ENCODE peak calls at places on chromosomes 5 and 9, in five cellular contexts. E is activated T-cell treated with anti-CD3 and anti-CD28 coated beads, Interleukin-2, amount 50 U/mL, for 72 hours; K is activated B cell treated with CpG ODN at 0.5 μM for 24 hours; R is stimulated activated naive CD8-positive, alpha-beta T cell treated with anti-CD3 and anti-CD28 coated beads, Interleukin-15, amount 100 ng/mL, for 72 hours; G is activated CD8-positive, alpha-beta T cell treated with anti-CD3 and anti-CD28 coated beads for 36 hours. Z is an unnamed sample.

GRCh38 chr9:128323192-128323730 is 622 bp downstream of the COQ4 start:
- ATAC-seq in K (no peak), E (peak; percentile 22), R (peak; percentile 30), G (peak; percentile 21), Z (peak; percentile 38)

GRCh38 chr5:50702615-50703325 is 36.3 kb downstream of the PARP8 start:
- ATAC-seq in E (no peak), R (no peak), G (peak; percentile 43), K (peak; percentile 45), Z (peak; percentile 25)

GRCh38 chr9:30015073-30015472 is 2369.4 kb upstream of the ACO1 start:
- ATAC-seq in E (no peak), K (no peak), R (no peak), G (no peak), Z (no peak)

GRCh38 chr9:1050125-1050895 is at the start of gene DMRT2:
- ATAC-seq in K (peak; percentile 21), G (peak; percentile 59), R (peak; percentile 79), E (peak; percentile 79), Z (peak; percentile 78)

GRCh38 chr9:137342482-137342881 is 40.4 kb upstream of the NRARP start:
- ATAC-seq in G (no peak), R (no peak), K (no peak), E (no peak), Z (no peak)

GRCh38 chr9:26261503-26262330 is 583.5 kb upstream of the TUSC1 start:
- ATAC-seq in E (no peak), G (no peak), K (no peak), R (no peak), Z (no peak)

GRCh38 chr5:171901764-171902163 is 104.7 kb downstream of the FBXW11 start:
- ATAC-seq in K (no peak), G (no peak), E (no peak), R (no peak), Z (no peak)

GRCh38 chr9:112874006-112874405 is 16.7 kb downstream of the SLC46A2 start:
- ATAC-seq in E (no peak), G (no peak), K (no peak), R (no peak), Z (no peak)

GRCh38 chr5:76245571-76245970 is 157.5 kb upstream of the IQGAP2 start:
- ATAC-seq in E (no peak), R (no peak), G (no peak), K (no peak), Z (no peak)

GRCh38 chr5:166062719-166063118 is 2228.7 kb upstream of the WWC1 start:
- ATAC-seq in G (no peak), K (no peak), E (no peak), R (no peak), Z (no peak)

GRCh38 chr9:114047717-114048116 is 30.4 kb downstream of the AMBP start:
- ATAC-seq in K (no peak), E (no peak), R (no peak), G (no peak), Z (no peak)

GRCh38 chr5:115494570-115495289 is 49.8 kb downstream of the FEM1C start:
- ATAC-seq in E (no peak), K (no peak), G (no peak), R (no peak), Z (peak; percentile 14)

GRCh38 chr9:76562511-76562911 is 103.5 kb downstream of the GCNT1 start:
- ATAC-seq in G (peak; percentile 85), E (peak; percentile 92), R (peak; percentile 72), K (peak; percentile 57), Z (peak; percentile 95)

GRCh38 chr9:95273369-95274051 is 44.0 kb downstream of the FANCC start:
- ATAC-seq in R (peak; percentile 76), G (peak; percentile 51), K (peak; percentile 40), E (peak; percentile 65), Z (no peak)

GRCh38 chr9:72025956-72026355 is 34.5 kb downstream of the C9orf57 start:
- ATAC-seq in R (no peak), K (no peak), E (no peak), G (peak; percentile 24), Z (peak; percentile 21)

GRCh38 chr9:17824191-17824926 is 245.5 kb downstream of the SH3GL2 start:
- ATAC-seq in K (no peak), R (no peak), E (no peak), G (no peak), Z (no peak)

GRCh38 chr9:99025616-99026270 is 79.2 kb upstream of the TGFBR1 start:
- ATAC-seq in R (no peak), G (no peak), K (no peak), E (no peak), Z (no peak)

GRCh38 chr9:131965841-131966240 is 113.8 kb downstream of the MED27 start:
- ATAC-seq in E (no peak), K (no peak), R (no peak), G (no peak), Z (no peak)

GRCh38 chr5:168227973-168228615 is 63.4 kb upstream of the WWC1 start:
- ATAC-seq in E (peak; percentile 62), R (peak; percentile 75), K (no peak), G (peak; percentile 81), Z (peak; percentile 92)

GRCh38 chr5:142726188-142726731 is 40.4 kb upstream of the FGF1 start:
- ATAC-seq in K (no peak), E (peak; percentile 80), G (peak; percentile 49), R (peak; percentile 86), Z (peak; percentile 45)

GRCh38 chr5:176700239-176700847 is 53.1 kb downstream of the TSPAN17 start:
- ATAC-seq in E (no peak), G (peak; percentile 39), K (no peak), R (no peak), Z (no peak)

GRCh38 chr5:553874-554273 is 29.6 kb upstream of the SLC9A3 start:
- ATAC-seq in R (no peak), K (no peak), E (no peak), G (no peak), Z (no peak)

GRCh38 chr5:113240951-113241726 is 193.7 kb downstream of the TSSK1B start:
- ATAC-seq in E (no peak), K (no peak), R (peak; percentile 24), G (no peak), Z (no peak)

GRCh38 chr5:163634061-163634460 is 128.6 kb downstream of the MAT2B start:
- ATAC-seq in E (no peak), R (no peak), G (no peak), K (no peak), Z (no peak)

GRCh38 chr9:117411547-117411946 is 3.3 kb downstream of the ASTN2 start:
- ATAC-seq in K (no peak), R (no peak), G (no peak), E (no peak), Z (no peak)

GRCh38 chr5:32711693-32712462 is 757 bp downstream of the NPR3 start:
- ATAC-seq in E (peak; percentile 17), R (peak; percentile 16), G (no peak), K (no peak), Z (no peak)

GRCh38 chr5:30237189-30237588 is 956.3 kb upstream of the CDH6 start:
- ATAC-seq in E (no peak), K (no peak), G (no peak), R (no peak), Z (no peak)

GRCh38 chr5:141199359-141200235 is at the start of gene PCDHB11:
- ATAC-seq in R (no peak), E (no peak), K (no peak), G (no peak), Z (no peak)

GRCh38 chr5:154580422-154580821 is 102.4 kb upstream of the HAND1 start:
- ATAC-seq in R (no peak), G (no peak), E (no peak), K (no peak), Z (no peak)

GRCh38 chr9:120890415-120891254 is 13.6 kb upstream of the PHF19 start:
- ATAC-seq in R (peak; percentile 39), G (peak; percentile 2), K (no peak), E (peak; percentile 0), Z (peak; percentile 4)

GRCh38 chr9:91047993-91048607 is 246.5 kb downstream of the SYK start:
- ATAC-seq in K (no peak), E (peak; percentile 86), G (peak; percentile 86), R (peak; percentile 93), Z (peak; percentile 86)

GRCh38 chr5:59724482-59725392 is 168.8 kb downstream of the PDE4D start:
- ATAC-seq in R (peak; percentile 74), G (peak; percentile 56), K (peak; percentile 75), E (peak; percentile 44), Z (peak; percentile 43)

GRCh38 chr5:107598958-107599357 is 71.8 kb downstream of the EFNA5 start:
- ATAC-seq in E (no peak), K (no peak), R (no peak), G (no peak), Z (no peak)

GRCh38 chr5:79590395-79590999 is 21.7 kb upstream of the TENT2 start:
- ATAC-seq in R (no peak), E (no peak), G (no peak), K (no peak), Z (no peak)

GRCh38 chr5:14695152-14695551 is 30.6 kb downstream of the OTULIN start:
- ATAC-seq in R (no peak), G (no peak), E (no peak), K (no peak), Z (no peak)

GRCh38 chr5:155010881-155011280 is 2.7 kb upstream of the KIF4B start:
- ATAC-seq in E (no peak), K (no peak), R (no peak), G (no peak), Z (no peak)

GRCh38 chr9:77020438-77021264 is 1.2 kb downstream of the FOXB2 start:
- ATAC-seq in E (peak; percentile 33), K (no peak), R (peak; percentile 24), G (no peak), Z (no peak)

GRCh38 chr5:172999351-172999973 is 15.9 kb downstream of the ATP6V0E1 start:
- ATAC-seq in K (no peak), R (no peak), E (no peak), G (no peak), Z (peak; percentile 37)